ENCODE peak calls at places on chromosome 6, in seven cellular contexts. J, G, Z, E, B, P and K are unnamed samples.

GRCh38 chr6:158095031-158095430 is 73.0 kb downstream of the SERAC1 start:
- DNase-seq in E (peak), B (no peak), P (no peak), Z (no peak), J (no peak), G (no peak), K (no peak)

GRCh38 chr6:583639-584038 is 73.3 kb downstream of the HUS1B start:
- DNase-seq in G (no peak), B (no peak), E (no peak), Z (no peak), J (no peak), P (no peak), K (no peak)

GRCh38 chr6:74651948-74652347 is 553.9 kb downstream of the COL12A1 start:
- DNase-seq in E (no peak), Z (no peak), P (no peak), G (no peak), J (no peak), B (no peak), K (no peak)

GRCh38 chr6:44251576-44252524 is 4.9 kb downstream of the HSP90AB1 start:
- DNase-seq in G (no peak), E (no peak), J (no peak), Z (no peak), B (no peak), P (no peak), K (no peak)

GRCh38 chr6:10583509-10583908 is 62.4 kb downstream of the GCNT2 start:
- DNase-seq in Z (no peak), E (peak), P (no peak), B (no peak), G (no peak), J (no peak), K (no peak)

GRCh38 chr6:35174043-35174434 is 32.9 kb upstream of the TCP11 start:
- DNase-seq in E (no peak), Z (no peak), P (no peak), G (no peak), B (no peak), J (no peak), K (no peak)

GRCh38 chr6:4946521-4946920 is 57.3 kb downstream of the RPP40 start:
- DNase-seq in P (no peak), B (no peak), E (no peak), G (no peak), J (no peak), Z (no peak), K (no peak)

GRCh38 chr6:107061125-107062020 is 33.4 kb downstream of the MTRES1 start:
- DNase-seq in J (no peak), P (no peak), E (peak), G (no peak), Z (peak), B (peak), K (peak)

GRCh38 chr6:70135783-70136182 is 167.1 kb downstream of the COL9A1 start:
- DNase-seq in B (no peak), P (no peak), E (no peak), J (no peak), Z (no peak), G (no peak), K (no peak)

GRCh38 chr6:158595223-158595622 is 35.3 kb downstream of the TMEM181 start:
- DNase-seq in J (no peak), E (peak), P (peak), B (no peak), G (peak), Z (no peak), K (no peak)

GRCh38 chr6:43499028-43499815 is 10.9 kb downstream of the LRRC73 start:
- DNase-seq in J (no peak), G (no peak), E (peak), P (no peak), B (no peak), Z (no peak), K (no peak)

GRCh38 chr6:43290905-43291355 is 7.1 kb upstream of the SLC22A7 start:
- DNase-seq in Z (no peak), E (peak), J (no peak), B (no peak), G (no peak), P (no peak), K (no peak)

GRCh38 chr6:96059586-96059985 is 43.8 kb downstream of the FUT9 start:
- DNase-seq in J (no peak), Z (no peak), G (no peak), E (no peak), B (no peak), P (no peak), K (no peak)

DNA sequence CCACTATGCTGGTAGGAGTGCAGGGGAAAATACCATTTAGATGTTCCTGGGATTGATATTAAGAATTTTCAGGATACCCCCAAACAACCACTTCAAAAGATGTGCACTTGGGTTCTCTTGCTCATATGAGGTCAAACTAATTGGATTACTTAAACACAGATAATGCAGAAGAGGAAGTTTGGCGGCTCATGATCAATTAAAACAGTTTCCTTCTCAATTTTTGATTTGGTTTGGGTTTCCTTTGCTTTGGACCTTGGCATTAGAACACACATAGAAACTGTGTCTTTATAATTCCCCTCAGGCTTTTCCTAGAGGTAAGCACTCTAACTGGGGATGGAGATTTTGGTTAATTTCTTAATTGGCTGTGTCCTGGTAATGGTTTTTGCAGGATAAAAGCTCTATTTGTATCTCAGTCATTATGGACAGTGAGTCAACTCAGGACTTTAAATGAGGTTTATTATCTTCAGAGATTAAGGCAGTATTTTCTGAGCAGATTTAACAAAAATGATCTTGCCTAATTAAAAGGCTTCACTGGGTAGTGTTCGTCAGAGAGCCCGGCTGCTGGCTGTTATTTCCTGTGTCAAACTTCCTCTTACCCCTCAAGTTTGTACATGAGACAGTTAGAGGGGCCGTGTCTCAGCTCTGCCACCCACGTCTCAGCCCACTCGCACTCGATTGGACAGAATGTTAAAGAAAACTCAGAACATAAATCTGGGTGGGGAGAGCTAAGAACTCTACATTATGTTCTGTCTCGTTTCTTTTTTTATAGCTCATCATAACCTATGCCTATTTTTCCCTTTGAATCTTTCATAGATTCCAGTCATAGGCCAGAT is 50.3 kb upstream of the PREP start:
- DNase-seq in G (no peak), E (no peak), P (no peak), J (no peak), B (peak), Z (no peak), K (no peak)
- TF ChIP-seq USF2 in G (no peak), E (no peak), P (no peak), J (no peak), B (no peak), Z (no peak), K (no peak)

GRCh38 chr6:14709900-14710299 is 536.0 kb upstream of the JARID2 start:
- DNase-seq in J (no peak), P (no peak), B (no peak), E (no peak), G (no peak), Z (no peak), K (no peak)

GRCh38 chr6:14711056-14711703 is 534.7 kb upstream of the JARID2 start:
- DNase-seq in E (peak), P (peak), J (peak), B (no peak), G (peak), Z (no peak), K (peak)

GRCh38 chr6:14710421-14710820 is 535.4 kb upstream of the JARID2 start:
- DNase-seq in G (no peak), E (no peak), B (no peak), J (no peak), P (no peak), Z (no peak), K (no peak)

GRCh38 chr6:14707971-14708465 is 537.9 kb upstream of the JARID2 start:
- DNase-seq in E (no peak), P (no peak), B (no peak), Z (no peak), G (no peak), J (no peak), K (no peak)

GRCh38 chr6:14709066-14709670 is 536.7 kb upstream of the JARID2 start:
- DNase-seq in J (no peak), Z (no peak), G (no peak), P (no peak), B (no peak), E (no peak), K (no peak)
- TF ChIP-seq MAX in J (no peak), Z (no peak), G (no peak), P (no peak), B (no peak), E (no peak), K (no peak)

GRCh38 chr6:114140416-114140815 is 169.5 kb upstream of the HDAC2 start:
- DNase-seq in P (no peak), G (no peak), B (no peak), Z (no peak), E (no peak), J (no peak), K (no peak)
- TF ChIP-seq USF2 in P (no peak), G (no peak), B (no peak), Z (no peak), E (no peak), J (no peak), K (no peak)

GRCh38 chr6:169839898-169840631 is 88.6 kb downstream of the ERMARD start:
- DNase-seq in E (no peak), P (peak), G (no peak), B (no peak), J (no peak), Z (peak), K (no peak)
- TF ChIP-seq MAX in E (no peak), P (no peak), G (no peak), B (no peak), J (no peak), Z (no peak), K (no peak)

GRCh38 chr6:80872951-80873308 is 766.5 kb downstream of the BCKDHB start:
- DNase-seq in B (no peak), P (no peak), J (no peak), E (no peak), G (no peak), Z (no peak), K (no peak)
- TF ChIP-seq USF2 in B (no peak), P (no peak), J (no peak), E (no peak), G (no peak), Z (no peak), K (no peak)

DNA sequence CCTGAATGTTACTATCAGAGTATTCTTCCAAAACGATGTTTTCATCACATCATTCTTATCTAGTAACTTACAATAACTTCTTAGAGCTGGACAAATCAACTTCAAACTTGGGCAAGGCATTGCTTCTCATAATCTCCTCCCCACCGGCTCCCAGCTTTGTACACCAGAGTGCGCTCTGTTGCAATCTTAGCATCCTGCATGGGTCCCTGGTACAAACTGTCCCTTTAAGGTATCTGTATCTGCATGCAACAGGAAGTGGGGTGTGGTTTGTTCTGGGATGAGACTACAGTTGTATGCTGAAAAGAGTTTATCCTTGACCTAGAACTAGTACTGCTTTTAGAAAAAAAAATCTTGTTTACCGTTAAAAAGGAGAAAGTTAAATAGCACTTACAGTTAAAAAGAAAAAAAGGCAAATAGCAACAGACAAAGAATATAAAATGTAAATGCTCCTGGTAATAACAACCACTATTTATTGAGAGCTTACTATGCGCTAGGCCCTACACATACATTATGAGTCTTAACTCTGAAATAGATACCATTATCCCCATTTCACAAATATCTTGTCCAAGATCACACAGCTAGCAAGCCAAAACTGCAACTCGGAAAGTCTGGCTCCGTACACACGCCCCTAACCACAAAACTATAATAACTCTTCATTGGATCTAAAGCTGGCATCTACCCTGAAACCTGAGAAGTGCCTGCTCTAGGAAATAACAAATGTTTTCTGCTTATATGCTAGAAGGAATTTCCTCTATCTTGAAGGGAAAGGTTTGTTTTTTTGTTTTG is 9.8 kb upstream of the HECA start:
- DNase-seq in B (peak), J (peak), E (peak), P (peak), G (peak), Z (no peak), K (peak)
- TF ChIP-seq MAX in B (no peak), J (no peak), E (no peak), P (no peak), G (no peak), Z (no peak), K (no peak)

GRCh38 chr6:36222924-36223323 is 26.4 kb downstream of the BRPF3 start:
- DNase-seq in Z (no peak), J (no peak), B (no peak), E (no peak), P (no peak), G (no peak), K (no peak)
- TF ChIP-seq USF2 in Z (no peak), J (no peak), B (no peak), E (no peak), P (no peak), G (no peak), K (no peak)

GRCh38 chr6:142861711-142862110 is 83.3 kb downstream of the HIVEP2 start:
- DNase-seq in Z (no peak), P (peak), G (no peak), J (no peak), B (no peak), E (no peak), K (no peak)
- TF ChIP-seq MAX in Z (no peak), P (no peak), G (no peak), J (no peak), B (no peak), E (no peak), K (no peak)

GRCh38 chr6:17218023-17218748 is 63.0 kb upstream of the RBM24 start:
- DNase-seq in J (no peak), E (no peak), B (no peak), G (no peak), P (no peak), Z (no peak), K (no peak)

GRCh38 chr6:17214106-17214505 is 67.1 kb upstream of the RBM24 start:
- DNase-seq in B (no peak), E (no peak), G (no peak), P (no peak), J (no peak), Z (no peak), K (no peak)

GRCh38 chr6:17210683-17211082 is 70.5 kb upstream of the RBM24 start:
- DNase-seq in Z (no peak), J (no peak), G (no peak), E (no peak), P (no peak), B (no peak), K (no peak)

GRCh38 chr6:17211101-17211500 is 70.1 kb upstream of the RBM24 start:
- DNase-seq in B (no peak), G (no peak), E (no peak), P (no peak), J (no peak), Z (no peak), K (no peak)

DNA sequence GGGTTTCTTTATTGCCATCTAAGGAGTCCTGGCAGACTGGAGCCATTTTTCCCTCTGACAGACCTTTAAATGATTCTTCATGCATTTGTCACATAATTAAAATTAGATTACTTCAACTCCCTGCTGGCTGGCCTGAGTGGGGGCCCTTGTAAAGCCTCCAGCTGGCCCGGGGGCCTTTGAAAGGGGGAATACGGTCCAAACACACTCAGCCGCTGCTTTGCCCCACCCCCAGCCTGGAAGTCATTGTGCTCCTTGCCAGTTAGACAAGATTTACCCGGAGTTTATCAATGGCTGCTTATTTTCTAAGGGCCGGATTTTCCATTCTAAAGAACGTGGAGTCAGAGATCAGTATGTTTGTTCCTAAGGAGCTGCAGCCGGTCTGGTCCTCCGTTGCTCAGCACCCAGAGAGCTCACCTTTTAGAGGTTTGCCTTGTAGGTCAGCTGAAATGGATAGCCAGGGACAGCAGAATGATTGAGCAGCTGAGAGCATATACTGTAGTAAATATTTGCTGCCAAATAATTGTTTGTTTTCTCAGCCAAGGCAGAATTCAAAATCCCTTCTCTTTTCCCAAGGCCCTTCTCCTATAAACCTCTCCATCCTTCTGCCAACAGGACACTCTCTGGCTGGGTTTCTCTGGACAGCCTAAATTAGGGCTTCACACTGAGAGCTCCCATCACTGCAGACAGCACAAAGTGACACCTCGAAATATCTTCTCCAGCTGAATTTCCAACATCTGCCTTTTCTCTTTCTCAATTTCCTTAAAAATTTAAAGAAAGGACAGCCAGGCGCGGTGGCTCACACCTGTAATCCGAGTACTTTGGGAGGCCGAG is 68.4 kb upstream of the RBM24 start:
- DNase-seq in P (no peak), E (no peak), G (no peak), J (no peak), Z (no peak), B (no peak), K (no peak)
- TF ChIP-seq USF2 in P (no peak), E (no peak), G (no peak), J (no peak), Z (no peak), B (no peak), K (no peak)

GRCh38 chr6:11618533-11618932 is 81.0 kb downstream of the TMEM170B start:
- DNase-seq in J (peak), B (peak), E (no peak), G (no peak), Z (no peak), P (no peak), K (no peak)
- TF ChIP-seq MAX in J (no peak), B (no peak), E (no peak), G (no peak), Z (no peak), P (no peak), K (no peak)